ENCODE peak calls at places on chromosomes 6 and 20, in five cellular contexts. K is aorta; A is mesenteric fat pad; M is cardiac septum; D is activated T-cell treated with anti-CD3 and anti-CD28 coated beads, Interleukin-2, amount 50 U/mL, for 4 hours. T is an unnamed sample.

GRCh38 chr6:11740875-11741274 is 37.7 kb downstream of the ADTRP start:
- DNase-seq in A (no peak), K (no peak), M (no peak), D (no peak), T (no peak)

GRCh38 chr6:134111062-134111677 is 58.7 kb upstream of the SLC2A12 start:
- DNase-seq in A (no peak), M (no peak), K (no peak), D (peak; percentile 8), T (peak; percentile 45)

GRCh38 chr6:4910060-4910746 is 93.6 kb downstream of the RPP40 start:
- DNase-seq in A (no peak), K (no peak), M (no peak), D (no peak), T (peak; percentile 41)

GRCh38 chr6:96899019-96899418 is 1.3 kb upstream of the NDUFAF4 start:
- DNase-seq in K (no peak), A (no peak), D (no peak), M (no peak), T (peak; percentile 47)

GRCh38 chr6:158991017-158991723 is 8.8 kb downstream of the RSPH3 start:
- DNase-seq in M (no peak), K (no peak), D (no peak), A (no peak), T (no peak)

GRCh38 chr6:155493694-155494143 is 38.1 kb upstream of the NOX3 start:
- DNase-seq in A (no peak), K (peak; percentile 79), M (no peak), D (no peak), T (peak; percentile 99)

GRCh38 chr6:106206905-106207304 is 118.7 kb downstream of the ATG5 start:
- DNase-seq in A (no peak), D (no peak), K (no peak), M (no peak), T (no peak)

GRCh38 chr20:46215913-46216707 is 92.2 kb downstream of the CDH22 start:
- DNase-seq in D (no peak), M (no peak), A (no peak), K (peak; percentile 40), T (peak; percentile 59)

GRCh38 chr6:39904946-39905639 is 29.2 kb downstream of the MOCS1 start:
- DNase-seq in M (peak; percentile 39), D (no peak), K (no peak), A (peak; percentile 64), T (no peak)

GRCh38 chr20:46011631-46012482 is 3.1 kb downstream of the MMP9 start:
- DNase-seq in A (no peak), D (peak; percentile 33), M (peak; percentile 94), K (peak; percentile 86), T (peak; percentile 21)

GRCh38 chr6:117373211-117373813 is 52.4 kb downstream of the ROS1 start:
- DNase-seq in M (no peak), A (no peak), K (no peak), D (no peak), T (no peak)

GRCh38 chr6:5764401-5764955 is 242.2 kb downstream of the NRN1 start:
- DNase-seq in A (no peak), M (peak; percentile 82), K (peak; percentile 60), D (no peak), T (peak; percentile 63)

GRCh38 chr6:2558861-2559811 is 191.6 kb downstream of the MYLK4 start:
- DNase-seq in A (no peak), K (no peak), D (no peak), M (no peak), T (no peak)

GRCh38 chr6:44627091-44627878 is 239.8 kb downstream of the CDC5L start:
- DNase-seq in A (no peak), K (peak; percentile 66), D (no peak), M (no peak), T (no peak)

GRCh38 chr20:953742-954141 is 37.6 kb upstream of the ANGPT4 start:
- DNase-seq in D (no peak), K (no peak), M (peak; percentile 43), A (peak; percentile 84), T (no peak)

GRCh38 chr6:137234505-137234863 is 15.3 kb upstream of the IFNGR1 start:
- DNase-seq in K (no peak), A (no peak), M (no peak), D (peak; percentile 11), T (no peak)

GRCh38 chr6:19417713-19418112 is 419.5 kb upstream of the ID4 start:
- DNase-seq in K (no peak), M (no peak), D (no peak), A (no peak), T (peak; percentile 88)

GRCh38 chr20:46631212-46631869 is 19.9 kb downstream of the SLC13A3 start:
- DNase-seq in M (no peak), A (no peak), K (no peak), D (no peak), T (peak; percentile 16)

T was measured in fibroblast of lung.